ENCODE peak calls at places on chromosomes 3 and 15, in six cellular contexts. S, I, P, K, U and N are unnamed samples.

GRCh38 chr3:119338749-119339148 is 44.6 kb downstream of the ARHGAP31 start:
- DNase-seq in S (no peak), U (no peak), I (no peak), P (no peak), K (no peak), N (no peak)

GRCh38 chr3:171282041-171282440 is 178.2 kb downstream of the TNIK start:
- DNase-seq in S (no peak), P (no peak), K (no peak), I (no peak), U (no peak), N (no peak)

GRCh38 chr15:37072181-37072580 is 28.2 kb downstream of the MEIS2 start:
- DNase-seq in K (no peak), P (no peak), U (no peak), S (no peak), I (no peak), N (no peak)

GRCh38 chr15:101434032-101434920 is 55.2 kb downstream of the PCSK6 start:
- DNase-seq in U (no peak), P (no peak), S (no peak), K (peak; percentile 33), I (no peak), N (no peak)

GRCh38 chr15:78906310-78906608 is 33.6 kb downstream of the MORF4L1 start:
- DNase-seq in U (no peak), I (peak; percentile 64), K (no peak), P (no peak), S (peak; percentile 27), N (no peak)

GRCh38 chr3:148309390-148310035 is 388.2 kb upstream of the AGTR1 start:
- DNase-seq in K (peak; percentile 19), U (peak; percentile 58), I (no peak), S (no peak), P (peak; percentile 72), N (no peak)

GRCh38 chr15:51132384-51133139 is 37.9 kb upstream of the TNFAIP8L3 start:
- DNase-seq in S (peak; percentile 81), K (peak; percentile 19), I (peak; percentile 46), U (peak; percentile 50), P (peak; percentile 61), N (no peak)

GRCh38 chr15:39852237-39852636 is 67.8 kb downstream of the GPR176 start:
- DNase-seq in U (no peak), P (no peak), K (no peak), I (no peak), S (peak; percentile 52), N (no peak)

GRCh38 chr15:70261083-70261482 is 163.4 kb upstream of the TLE3 start:
- DNase-seq in S (no peak), K (no peak), U (no peak), I (no peak), P (no peak), N (no peak)

GRCh38 chr3:187051724-187052364 is 87.5 kb downstream of the RPL39L start:
- DNase-seq in K (no peak), I (no peak), S (no peak), P (no peak), U (no peak), N (no peak)

GRCh38 chr3:11204697-11205397 is 50.6 kb downstream of the HRH1 start:
- DNase-seq in I (no peak), S (no peak), K (no peak), U (no peak), P (peak; percentile 26), N (peak; percentile 54)

GRCh38 chr15:27894645-27895044 is 204.5 kb downstream of the OCA2 start:
- DNase-seq in S (no peak), I (no peak), U (no peak), K (no peak), P (no peak), N (no peak)

GRCh38 chr15:92647467-92648163 is 8.0 kb downstream of the FAM174B start:
- DNase-seq in P (peak; percentile 79), K (no peak), S (no peak), U (no peak), I (no peak), N (no peak)

GRCh38 chr3:37097776-37098175 is 76.6 kb downstream of the LRRFIP2 start:
- DNase-seq in S (no peak), U (no peak), I (no peak), K (no peak), P (no peak), N (no peak)

GRCh38 chr15:101647251-101647650 is 4.9 kb downstream of the TM2D3 start:
- DNase-seq in K (no peak), I (no peak), S (no peak), P (no peak), U (no peak), N (no peak)

GRCh38 chr3:119645813-119646212 is 14.6 kb downstream of the POPDC2 start:
- DNase-seq in P (no peak), I (no peak), S (no peak), U (no peak), K (no peak), N (no peak)

GRCh38 chr3:37054370-37054769 is 61.1 kb downstream of the MLH1 start:
- DNase-seq in I (no peak), S (no peak), P (no peak), K (no peak), U (peak; percentile 13), N (no peak)

GRCh38 chr3:6799264-6799915 is 61.5 kb upstream of the GRM7 start:
- DNase-seq in S (no peak), I (no peak), U (peak; percentile 73), P (peak; percentile 61), K (peak; percentile 30), N (no peak)
- TF ChIP-seq CTCF in S (peak; percentile 50), I (peak; percentile 44), U (peak; percentile 51), P (peak; percentile 92), K (peak; percentile 70), N (peak; percentile 79)

GRCh38 chr15:48877630-48878595 is at the start of gene EID1:
- DNase-seq in U (peak; percentile 95), K (peak; percentile 92), S (peak; percentile 90), P (peak; percentile 98), I (peak; percentile 92), N (peak; percentile 88)

GRCh38 chr15:48883699-48884098 is 5.8 kb downstream of the EID1 start:
- DNase-seq in K (no peak), U (no peak), S (no peak), P (no peak), I (no peak), N (no peak)

GRCh38 chr15:48876057-48876456 is 1.9 kb upstream of the EID1 start:
- DNase-seq in I (no peak), S (no peak), K (no peak), P (no peak), U (no peak), N (no peak)

GRCh38 chr15:48875241-48875640 is 2.7 kb upstream of the EID1 start:
- DNase-seq in U (no peak), S (no peak), P (no peak), I (no peak), K (no peak), N (no peak)

DNA sequence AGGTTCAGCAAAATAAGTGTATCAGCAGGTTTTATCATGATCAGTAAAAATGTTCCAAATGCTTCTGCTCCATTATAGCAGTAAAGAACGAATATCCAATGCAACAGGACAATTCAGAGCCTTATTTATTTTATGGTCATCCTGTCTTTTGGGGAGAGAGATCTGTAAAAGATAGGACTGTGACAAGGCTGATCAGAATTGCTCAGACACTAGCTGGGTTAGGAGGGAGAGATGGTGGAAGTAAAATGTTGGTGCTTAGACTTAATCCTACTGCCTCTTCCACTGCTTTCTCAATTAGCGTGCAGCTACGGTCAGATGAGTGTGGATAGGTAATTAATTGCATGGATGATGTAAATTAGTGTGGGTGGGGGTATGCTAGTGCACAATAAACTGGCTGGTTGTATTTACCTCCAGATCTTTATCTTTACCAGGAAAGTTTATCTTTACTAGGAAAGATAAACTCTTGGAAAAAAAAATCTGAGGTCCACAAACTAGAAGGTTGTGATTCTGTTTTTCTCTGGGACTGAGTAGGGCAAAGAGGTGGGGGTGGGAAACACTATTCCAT is 2.2 kb downstream of the EID1 start:
- DNase-seq in S (no peak), K (no peak), U (no peak), P (peak; percentile 22), I (no peak), N (no peak)
- H3K4me3 ChIP-seq in S (peak overlapping the region; percentile 87), K (no peak overlapping the region), U (no peak overlapping the region), P (peak overlapping the region; percentile 77), I (no peak overlapping the region), N (no peak overlapping the region)

GRCh38 chr15:69140306-69140705 is 20.1 kb upstream of the GLCE start:
- DNase-seq in K (no peak), I (no peak), P (no peak), U (no peak), S (no peak), N (peak; percentile 25)

GRCh38 chr15:69141286-69141701 is 19.1 kb upstream of the GLCE start:
- DNase-seq in K (no peak), S (no peak), I (no peak), P (no peak), U (no peak), N (no peak)

GRCh38 chr15:69144530-69144929 is 15.9 kb upstream of the GLCE start:
- DNase-seq in I (no peak), U (no peak), K (no peak), S (no peak), P (no peak), N (no peak)

GRCh38 chr15:69143756-69144436 is 16.5 kb upstream of the GLCE start:
- DNase-seq in K (no peak), I (no peak), P (no peak), U (no peak), S (no peak), N (no peak)

GRCh38 chr15:69141833-69142232 is 18.6 kb upstream of the GLCE start:
- DNase-seq in K (no peak), U (no peak), S (no peak), I (no peak), P (no peak), N (no peak)
- H3K27me3 ChIP-seq in K (peaks cover 5% of the 10 kb centered on the region), U (no peaks in the 10 kb centered on the region), S (peaks cover 38% of the 10 kb centered on the region), I (peaks cover 34% of the 10 kb centered on the region), P (no peaks in the 10 kb centered on the region), N (no peaks in the 10 kb centered on the region)

GRCh38 chr3:27484002-27484844 is at the start of gene SLC4A7:
- DNase-seq in U (peak; percentile 98), S (peak; percentile 87), K (peak; percentile 95), P (peak; percentile 98), I (peak; percentile 97), N (peak; percentile 96)
- TF ChIP-seq CTCF in U (no peak), S (peak; percentile 1), K (no peak), P (no peak), I (no peak), N (peak; percentile 44)

GRCh38 chr3:23865595-23866396 is 51.0 kb downstream of the NKIRAS1 start:
- DNase-seq in K (no peak), S (no peak), U (peak; percentile 72), I (no peak), P (peak; percentile 59), N (peak; percentile 56)
- H3K4me3 ChIP-seq in K (no peak overlapping the region), S (no peak overlapping the region), U (no peak overlapping the region), I (no peak overlapping the region), P (peak overlapping the region; percentile 16), N (no peak overlapping the region)

GRCh38 chr3:31219131-31219843 is 313.4 kb upstream of the STT3B start:
- DNase-seq in K (peak; percentile 41), P (no peak), S (no peak), U (no peak), I (no peak), N (no peak)
- H3K27me3 ChIP-seq in K (no peaks in the 10 kb centered on the region), P (no peaks in the 10 kb centered on the region), S (no peaks in the 10 kb centered on the region), U (no peaks in the 10 kb centered on the region), I (no peaks in the 10 kb centered on the region), N (no peaks in the 10 kb centered on the region)

GRCh38 chr3:161914703-161915102 is 418.1 kb downstream of the OTOL1 start:
- DNase-seq in U (peak; percentile 64), K (no peak), S (peak; percentile 30), I (no peak), P (peak; percentile 65), N (peak; percentile 37)
- TF ChIP-seq CTCF in U (peak; percentile 64), K (no peak), S (peak; percentile 65), I (peak; percentile 63), P (peak; percentile 77), N (peak; percentile 68)